ENCODE peak calls at places on chromosome 13, in four cellular contexts. Y is left ventricle myocardium inferior, E is fibroblast of the aortic adventitia, R is tibial nerve. D is an unnamed sample.

GRCh38 chr13:73059460-73060250 is 850 bp downstream of the KLF5 start:
- DNase-seq in Y (peak), E (no peak), R (no peak), D (no peak)

GRCh38 chr13:32415019-32415418 is 12.9 kb downstream of the N4BP2L1 start:
- DNase-seq in R (no peak), Y (no peak), E (peak), D (no peak)

GRCh38 chr13:95005300-95005699 is 293.0 kb upstream of the SOX21 start:
- DNase-seq in E (no peak), Y (no peak), R (no peak), D (no peak)

GRCh38 chr13:49560270-49561063 is 24.9 kb downstream of the RCBTB1 start:
- DNase-seq in E (peak), R (no peak), Y (no peak), D (no peak)

GRCh38 chr13:73849292-73849691 is 284.9 kb downstream of the KLF12 start:
- DNase-seq in R (no peak), E (peak), Y (no peak), D (no peak)

GRCh38 chr13:25906211-25906661 is 145.6 kb downstream of the SHISA2 start:
- DNase-seq in R (no peak), E (no peak), Y (no peak), D (no peak)

GRCh38 chr13:25214371-25215252 is 42.5 kb upstream of the AMER2 start:
- DNase-seq in E (peak), R (peak), Y (no peak), D (no peak)

GRCh38 chr13:40221460-40222201 is 444.8 kb downstream of the FOXO1 start:
- DNase-seq in E (peak), R (peak), Y (no peak), D (no peak)

GRCh38 chr13:91620670-91621141 is 222.3 kb downstream of the GPC5 start:
- DNase-seq in Y (no peak), E (no peak), R (no peak), D (no peak)

GRCh38 chr13:75480691-75481175 is 1.2 kb downstream of the TBC1D4 start:
- DNase-seq in Y (peak), R (peak), E (peak), D (no peak)

GRCh38 chr13:75482820-75483079 is 781 bp upstream of the TBC1D4 start:
- DNase-seq in Y (no peak), E (no peak), R (no peak), D (no peak)

GRCh38 chr13:75479102-75479501 is 2.9 kb downstream of the TBC1D4 start:
- DNase-seq in E (no peak), Y (no peak), R (no peak), D (no peak)

GRCh38 chr13:75482070-75482819 is at the start of gene TBC1D4:
- DNase-seq in Y (peak), R (peak), E (peak), D (peak)

DNA sequence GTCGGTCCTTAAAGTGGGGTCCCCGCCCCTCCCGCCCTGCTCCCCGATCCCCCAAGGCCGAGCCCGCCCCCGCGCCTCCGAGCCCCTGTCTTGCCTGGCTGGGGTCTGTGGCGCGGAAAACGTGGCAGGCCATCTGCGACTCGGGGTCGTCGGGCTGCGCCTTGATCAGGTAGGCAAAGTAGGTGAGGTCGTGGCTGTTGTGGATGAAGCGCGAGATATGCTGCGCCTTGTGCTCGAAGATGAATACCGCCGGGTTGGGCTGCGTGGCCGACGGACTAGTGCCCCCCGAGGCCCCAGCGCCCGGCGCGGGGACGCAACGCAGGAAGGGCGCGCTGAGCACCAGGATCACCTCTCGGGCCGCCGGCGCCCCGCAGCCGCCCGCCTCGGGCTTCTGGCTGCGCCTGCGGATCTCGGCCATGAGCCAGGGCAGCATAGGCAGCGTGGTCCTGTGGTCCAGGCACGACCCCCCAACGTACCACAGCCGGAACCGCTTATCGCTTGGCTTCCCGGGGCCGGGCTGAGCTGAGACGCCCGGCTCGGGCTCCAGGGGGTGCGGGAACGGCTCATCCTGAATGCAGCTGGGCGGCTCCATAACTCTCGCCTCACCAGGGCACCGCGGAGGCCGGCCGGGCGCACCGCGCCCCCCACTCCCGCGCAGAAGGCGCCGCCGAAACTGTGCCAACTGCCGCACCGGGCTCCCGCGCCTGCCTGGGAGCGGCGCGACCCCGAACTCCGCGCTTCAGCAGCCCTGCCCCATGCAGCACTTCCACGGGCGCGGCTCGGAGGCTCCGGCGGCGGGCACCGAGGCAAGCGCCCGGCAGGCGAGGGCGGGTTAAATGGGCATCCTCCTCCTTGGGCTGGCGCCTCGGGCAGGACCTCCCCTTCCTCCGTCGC is 546 bp downstream of the TBC1D4 start:
- DNase-seq in Y (peak), R (peak), E (peak), D (no peak)
- H3K4me3 ChIP-seq in Y (peak), R (peak), E (peak), D (peak)

DNA sequence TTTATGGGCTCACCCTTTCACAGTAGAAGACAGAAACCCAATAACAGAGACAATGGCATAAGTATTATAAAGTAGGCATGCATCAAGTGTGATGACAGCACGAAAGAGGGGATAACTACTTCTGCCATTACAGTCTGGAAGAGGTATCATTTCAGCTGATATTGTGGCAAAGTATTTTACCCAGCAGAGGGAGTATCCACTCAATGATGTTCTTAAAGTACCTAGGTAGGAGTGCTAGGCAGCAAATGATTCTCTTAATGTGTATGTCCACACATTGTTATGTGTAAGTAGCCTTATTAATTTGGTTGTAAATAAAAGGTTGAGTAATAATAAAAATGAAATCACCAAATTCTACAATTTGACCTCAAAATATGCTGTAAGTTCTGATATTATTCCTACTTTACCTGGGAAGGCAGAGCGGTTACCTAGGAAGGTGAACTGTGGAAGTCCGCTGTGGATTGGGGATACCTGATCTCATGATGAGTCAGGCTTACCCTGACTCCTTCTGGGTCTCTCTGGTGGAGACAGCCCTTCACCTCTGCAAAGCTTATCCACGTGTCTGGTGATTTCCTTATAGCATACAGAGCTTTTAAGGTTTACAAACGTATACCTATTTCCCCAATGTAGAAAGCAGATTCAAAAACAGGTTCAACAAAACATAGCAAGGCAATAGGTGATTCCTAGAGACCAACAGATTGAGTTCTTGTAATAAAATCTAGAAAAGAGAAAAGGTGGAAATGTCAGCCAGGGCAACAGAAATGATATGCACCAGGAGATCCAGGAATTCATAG is 4.0 kb upstream of the UBAC2 start:
- DNase-seq in Y (no peak), R (no peak), E (no peak), D (no peak)
- TF ChIP-seq CTCF in Y (no peak), R (no peak), E (no peak), D (no peak)

GRCh38 chr13:79680485-79680884 is 199.5 kb downstream of the NDFIP2 start:
- DNase-seq in Y (no peak), E (no peak), R (no peak), D (no peak)

GRCh38 chr13:79681069-79681468 is 200.1 kb downstream of the NDFIP2 start:
- DNase-seq in R (no peak), Y (no peak), E (no peak), D (no peak)

GRCh38 chr13:79675931-79676658 is 195.1 kb downstream of the NDFIP2 start:
- DNase-seq in Y (no peak), E (no peak), R (no peak), D (no peak)

GRCh38 chr13:79679334-79679733 is 198.4 kb downstream of the NDFIP2 start:
- DNase-seq in R (peak), E (peak), Y (peak), D (no peak)

DNA sequence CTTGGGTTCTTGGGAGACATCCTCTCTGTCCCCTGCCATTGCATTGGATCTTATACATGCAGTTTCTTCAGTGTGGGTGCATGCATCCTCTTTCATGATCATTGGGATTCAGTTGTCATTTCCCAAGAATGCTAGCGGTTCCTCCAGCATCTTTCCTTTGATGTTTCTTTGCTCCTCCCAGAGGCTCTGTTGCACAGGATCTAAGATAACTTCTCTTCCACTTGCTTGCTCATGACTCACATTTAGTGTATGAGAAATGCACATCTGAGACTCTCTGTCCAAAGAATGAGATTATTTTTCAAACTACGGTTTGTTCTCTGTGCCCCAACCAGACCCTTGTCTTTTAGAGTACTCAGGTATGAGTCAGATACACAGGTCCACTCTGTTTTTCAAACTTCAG is 197.1 kb downstream of the NDFIP2 start:
- DNase-seq in R (no peak), E (peak), Y (no peak), D (no peak)
- H3K4me3 ChIP-seq in R (no peak), E (no peak), Y (no peak), D (no peak)

GRCh38 chr13:84917252-84917878 is 881.9 kb downstream of the SLITRK6 start:
- DNase-seq in Y (no peak), E (peak), R (no peak), D (no peak)
- TF ChIP-seq CTCF in Y (peak), E (peak), R (peak), D (peak)

DNA sequence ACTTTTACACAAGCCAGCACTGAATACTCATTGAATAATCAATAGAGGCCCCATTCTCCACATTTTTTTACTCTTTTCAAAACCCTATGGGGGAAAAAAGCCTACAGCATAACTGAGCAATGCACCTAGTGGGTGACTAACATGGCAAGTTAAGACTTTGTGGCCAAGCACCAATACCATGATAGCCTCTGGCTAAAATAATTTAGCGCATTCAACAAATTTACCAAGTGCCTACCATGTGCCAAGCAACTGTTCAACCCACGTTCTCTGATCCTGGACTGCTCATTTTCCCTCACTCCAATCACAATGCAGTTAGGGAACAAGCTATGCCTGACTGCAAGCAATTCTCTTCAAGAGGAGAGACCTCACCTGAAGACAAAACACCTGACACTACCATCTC is 3.0 kb downstream of the ANKRD10 start:
- DNase-seq in E (no peak), R (no peak), Y (no peak), D (no peak)
- H3K4me3 ChIP-seq in E (peak), R (no peak), Y (peak), D (no peak)

DNA sequence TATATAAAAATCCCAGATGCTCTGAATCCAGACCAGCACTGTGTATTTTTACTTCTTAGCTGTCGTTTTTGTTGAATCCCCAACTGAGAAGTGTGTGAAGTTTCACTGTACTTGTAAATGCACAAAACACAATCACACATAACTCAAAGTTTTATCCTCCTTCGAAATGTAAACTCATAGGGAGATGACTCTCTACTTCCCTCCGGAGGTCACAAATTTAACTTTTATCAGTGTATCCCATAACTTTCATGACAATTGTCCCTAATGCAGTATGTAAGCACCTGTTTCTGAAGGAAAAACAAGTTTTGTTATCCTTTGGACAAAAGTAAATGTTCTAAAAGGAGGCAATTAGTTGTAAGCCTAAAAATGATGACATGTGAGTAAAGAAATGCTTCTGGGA is 665.0 kb upstream of the SLITRK6 start:
- DNase-seq in R (no peak), Y (no peak), E (no peak), D (no peak)
- TF ChIP-seq CTCF in R (no peak), Y (peak), E (no peak), D (no peak)

GRCh38 chr13:45860240-45860639 is 8.7 kb upstream of the SIAH3 start:
- DNase-seq in E (no peak), Y (no peak), R (no peak), D (no peak)

GRCh38 chr13:45863716-45864590 is 12.4 kb upstream of the SIAH3 start:
- DNase-seq in E (no peak), Y (no peak), R (no peak), D (no peak)

GRCh38 chr13:45865414-45865813 is 13.9 kb upstream of the SIAH3 start:
- DNase-seq in R (no peak), Y (no peak), E (no peak), D (no peak)

GRCh38 chr13:45859682-45860081 is 8.1 kb upstream of the SIAH3 start:
- DNase-seq in Y (no peak), E (no peak), R (no peak), D (no peak)

DNA sequence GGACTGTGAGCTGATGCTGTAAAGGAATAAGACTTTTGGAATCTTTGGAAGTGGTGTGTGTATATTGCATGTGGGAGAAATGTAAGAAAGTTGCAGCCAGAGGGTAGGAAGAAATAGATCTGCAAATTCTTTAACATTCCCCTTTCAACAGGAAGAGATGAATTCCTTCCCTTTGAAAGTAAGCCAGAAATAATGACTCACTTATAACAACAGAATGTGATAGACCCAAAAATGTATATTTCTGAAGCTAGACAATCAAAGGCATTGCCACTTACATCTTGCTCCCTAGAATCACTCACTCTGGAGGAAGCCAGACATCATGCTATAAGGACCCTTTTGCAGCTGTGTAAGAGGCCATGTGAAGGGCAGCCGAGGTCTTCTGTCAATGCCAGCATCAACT is 9.8 kb upstream of the SIAH3 start:
- DNase-seq in E (peak), Y (no peak), R (no peak), D (peak)
- H3K4me3 ChIP-seq in E (no peak), Y (no peak), R (no peak), D (no peak)

GRCh38 chr13:112132142-112132541 is 65.2 kb downstream of the SOX1 start:
- DNase-seq in E (no peak), Y (no peak), R (no peak), D (no peak)

GRCh38 chr13:112134150-112135075 is 67.5 kb downstream of the SOX1 start:
- DNase-seq in E (no peak), R (no peak), Y (no peak), D (no peak)

GRCh38 chr13:112132619-112133018 is 65.7 kb downstream of the SOX1 start:
- DNase-seq in Y (no peak), E (no peak), R (no peak), D (no peak)

GRCh38 chr13:112131740-112132113 is 64.8 kb downstream of the SOX1 start:
- DNase-seq in Y (no peak), E (no peak), R (no peak), D (no peak)

GRCh38 chr13:112133489-112134149 is 66.7 kb downstream of the SOX1 start:
- DNase-seq in E (no peak), Y (no peak), R (no peak), D (no peak)
- TF ChIP-seq CTCF in E (no peak), Y (no peak), R (no peak), D (no peak)

GRCh38 chr13:30880151-30880551 is 25.9 kb upstream of the MEDAG start:
- DNase-seq in Y (no peak), E (peak), R (no peak), D (no peak)
- H3K4me3 ChIP-seq in Y (no peak), E (no peak), R (no peak), D (no peak)

GRCh38 chr13:51785592-51786424 is 18.2 kb downstream of the DHRS12 start:
- DNase-seq in R (peak), Y (peak), E (peak), D (no peak)

GRCh38 chr13:51786425-51787010 is 17.4 kb downstream of the DHRS12 start:
- DNase-seq in Y (no peak), R (no peak), E (no peak), D (no peak)

GRCh38 chr13:51782026-51782710 is 21.8 kb downstream of the DHRS12 start:
- DNase-seq in E (no peak), R (no peak), Y (no peak), D (no peak)

GRCh38 chr13:51783432-51784094 is 20.4 kb downstream of the DHRS12 start:
- DNase-seq in E (no peak), Y (no peak), R (no peak), D (no peak)

DNA sequence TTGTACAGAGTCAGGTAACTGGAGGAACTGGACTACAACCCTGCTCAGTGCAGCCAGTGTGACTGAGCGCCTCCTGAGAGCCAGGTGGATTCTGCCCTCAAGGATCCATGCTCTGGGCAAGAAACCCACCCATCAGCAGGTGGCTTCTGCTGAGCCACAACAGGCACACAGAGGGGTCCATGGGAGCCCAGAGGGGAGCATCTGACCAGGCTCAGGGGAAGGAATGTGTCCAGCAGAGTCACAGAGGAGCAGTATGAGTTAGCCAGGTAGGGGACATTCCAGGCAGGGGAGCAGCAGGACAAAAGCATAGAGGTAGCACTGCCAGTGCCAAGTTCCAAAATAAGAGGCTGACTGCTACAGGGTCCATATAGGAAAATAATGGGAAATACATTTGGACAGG is 19.9 kb downstream of the DHRS12 start:
- DNase-seq in E (no peak), R (no peak), Y (no peak), D (no peak)
- TF ChIP-seq CTCF in E (no peak), R (no peak), Y (no peak), D (no peak)

D was measured in AG04449.